ENCODE peak calls at places on chromosomes 7 and 10, in ten cellular contexts. H is Peyer's patch; B is spleen; Q is CD8-positive, alpha-beta T cell; E is PC-3; T is fibroblast of lung; K is uterus; D is suprapubic skin; N is neuronal stem cell; S is upper lobe of right lung. G is an unnamed sample. For H3K36me3 and H3K9me3, the result is how much of the 10 kb centered on the place peaks cover.

GRCh38 chr7:90173127-90173844 is 19.0 kb downstream of the STEAP1 start:
- DNase-seq in Q (no peak), E (no peak), K (no peak), N (no peak), H (no peak), B (no peak), T (peak), D (no peak), S (no peak), G (no peak)

GRCh38 chr10:67839957-67840356 is 2.0 kb upstream of the DNAJC12 start:
- DNase-seq in E (peak), N (no peak), S (no peak), D (no peak), Q (no peak), H (no peak), K (no peak), T (no peak), B (no peak), G (no peak)

GRCh38 chr10:86258940-86259339 is 107.7 kb downstream of the GRID1 start:
- DNase-seq in S (no peak), K (no peak), E (no peak), H (no peak), N (no peak), Q (no peak), D (no peak), B (peak), T (no peak), G (no peak)

GRCh38 chr10:131775444-131775832 is 125.4 kb upstream of the PPP2R2D start:
- DNase-seq in D (peak), T (no peak), K (no peak), N (no peak), S (no peak), Q (no peak), E (no peak), B (no peak), H (no peak), G (no peak)

GRCh38 chr7:150852371-150852905 is at the start of gene AOC1:
- DNase-seq in Q (no peak), K (no peak), S (no peak), D (no peak), N (no peak), H (no peak), B (no peak), T (no peak), E (no peak), G (no peak)

GRCh38 chr10:49700997-49701396 is 21.5 kb downstream of the C10orf53 start:
- DNase-seq in B (no peak), N (no peak), D (no peak), K (no peak), T (no peak), Q (no peak), E (peak), H (no peak), S (no peak), G (no peak)

GRCh38 chr7:24917510-24918239 is 62.3 kb downstream of the OSBPL3 start:
- DNase-seq in K (no peak), Q (no peak), E (no peak), S (no peak), B (no peak), T (peak), H (no peak), N (no peak), D (no peak), G (no peak)

GRCh38 chr10:1048349-1048731 is 579 bp downstream of the IDI1 start:
- DNase-seq in E (peak), H (peak), T (peak), Q (peak), K (peak), D (no peak), S (peak), B (peak), N (no peak), G (peak)

GRCh38 chr10:28280652-28281051 is 22.2 kb downstream of the MPP7 start:
- DNase-seq in E (no peak), N (no peak), S (no peak), T (no peak), B (no peak), H (no peak), Q (no peak), K (no peak), D (no peak), G (no peak)

GRCh38 chr10:109976657-109977056 is 31.1 kb upstream of the ADD3 start:
- DNase-seq in S (no peak), H (no peak), K (no peak), T (no peak), D (no peak), E (no peak), B (no peak), Q (no peak), N (no peak), G (no peak)

GRCh38 chr10:114232777-114233176 is 6.3 kb upstream of the VWA2 start:
- DNase-seq in Q (no peak), D (no peak), E (no peak), B (no peak), S (no peak), T (no peak), H (no peak), K (no peak), N (no peak), G (no peak)

GRCh38 chr10:52213511-52213831 is 100.6 kb upstream of the DKK1 start:
- DNase-seq in T (peak), H (no peak), B (no peak), E (peak), D (no peak), N (peak), Q (no peak), K (no peak), S (no peak), G (no peak)

GRCh38 chr7:156654511-156655231 is 14.1 kb downstream of the RNF32 start:
- DNase-seq in E (no peak), D (no peak), B (no peak), Q (no peak), S (no peak), H (no peak), K (no peak), N (no peak), T (no peak), G (no peak)

GRCh38 chr10:60384708-60385398 is 4.8 kb downstream of the ANK3 start:
- DNase-seq in H (no peak), D (no peak), Q (no peak), N (no peak), K (no peak), E (peak), B (no peak), S (no peak), T (peak), G (no peak)

GRCh38 chr10:102114861-102115618 is 5.1 kb downstream of the LDB1 start:
- DNase-seq in S (peak), T (peak), B (peak), D (peak), E (peak), Q (peak), H (peak), N (peak), K (peak), G (peak)

GRCh38 chr10:97821308-97822038 is 28.2 kb upstream of the GOLGA7B start:
- DNase-seq in E (no peak), N (no peak), K (no peak), H (no peak), S (no peak), T (no peak), B (peak), D (no peak), Q (no peak), G (no peak)

GRCh38 chr10:101595591-101596433 is 7.7 kb downstream of the DPCD start:
- DNase-seq in S (no peak), N (no peak), H (no peak), E (no peak), D (no peak), Q (no peak), T (no peak), K (no peak), B (peak), G (no peak)

GRCh38 chr7:102193806-102194205 is 92.9 kb upstream of the SH2B2 start:
- DNase-seq in D (no peak), E (no peak), S (no peak), Q (no peak), T (peak), K (no peak), H (no peak), N (no peak), B (no peak), G (no peak)

GRCh38 chr7:842436-843031 is 10.3 kb downstream of the SUN1 start:
- DNase-seq in K (peak), B (peak), E (no peak), H (no peak), S (no peak), Q (no peak), D (no peak), T (no peak), N (no peak), G (no peak)

GRCh38 chr10:12597800-12598750 is 248.7 kb downstream of the CAMK1D start:
- DNase-seq in S (no peak), Q (no peak), N (no peak), E (no peak), K (no peak), B (no peak), D (no peak), H (no peak), T (no peak), G (no peak)

GRCh38 chr7:28841766-28842165 is 116.4 kb downstream of the TRIL start:
- DNase-seq in H (no peak), S (no peak), E (no peak), Q (no peak), D (no peak), B (no peak), N (no peak), K (no peak), T (no peak), G (no peak)

GRCh38 chr7:126524967-126525366 is 727.8 kb downstream of the GRM8 start:
- DNase-seq in K (no peak), N (no peak), D (no peak), Q (no peak), T (no peak), E (no peak), H (no peak), B (no peak), S (no peak), G (no peak)

GRCh38 chr10:97883092-97883485 is 33.4 kb downstream of the GOLGA7B start:
- DNase-seq in B (peak), H (no peak), Q (no peak), D (no peak), S (no peak), T (no peak), N (no peak), K (no peak), E (no peak), G (no peak)

GRCh38 chr7:135238112-135238744 is 4.6 kb downstream of the STRA8 start:
- DNase-seq in K (no peak), Q (no peak), D (no peak), T (no peak), N (no peak), E (no peak), H (no peak), B (no peak), S (no peak), G (no peak)

GRCh38 chr7:33185786-33186185 is 56.4 kb downstream of the BBS9 start:
- DNase-seq in T (peak), H (no peak), D (no peak), S (no peak), N (peak), K (no peak), E (peak), B (no peak), Q (no peak), G (no peak)

GRCh38 chr10:133308431-133309110 is at the start of the genes TUBGCP2 and ZNF511:
- DNase-seq in Q (peak), N (peak), K (peak), S (peak), B (peak), T (peak), D (peak), H (peak), E (peak), G (peak)

GRCh38 chr7:45985902-45986301 is 64.8 kb upstream of the IGFBP3 start:
- DNase-seq in N (no peak), H (no peak), B (no peak), E (peak), T (peak), K (no peak), D (peak), S (no peak), Q (no peak), G (no peak)

GRCh38 chr10:6647811-6648526 is 67.9 kb upstream of the PRKCQ start:
- DNase-seq in E (peak), B (peak), N (peak), D (no peak), K (no peak), H (peak), Q (peak), T (peak), S (peak), G (peak)

GRCh38 chr7:380226-380550 is 90.2 kb downstream of the FOXL3 start:
- DNase-seq in D (no peak), E (no peak), N (peak), S (no peak), B (no peak), Q (no peak), K (no peak), T (no peak), H (no peak), G (no peak)

GRCh38 chr10:129049501-129049900 is 417.5 kb upstream of the MGMT start:
- DNase-seq in N (no peak), K (no peak), S (no peak), Q (no peak), D (no peak), H (no peak), T (no peak), E (no peak), B (no peak), G (no peak)

GRCh38 chr10:24912214-24912613 is 40.2 kb downstream of the PRTFDC1 start:
- DNase-seq in B (no peak), K (no peak), E (peak), H (no peak), Q (no peak), N (no peak), T (peak), S (no peak), D (no peak), G (no peak)

GRCh38 chr7:155305251-155305904 is 7.7 kb downstream of the INSIG1 start:
- DNase-seq in H (no peak), S (no peak), D (no peak), B (no peak), K (no peak), N (no peak), T (no peak), E (no peak), Q (no peak), G (no peak)
- H3K36me3 ChIP-seq in H (half or more), S (half or more), D (half or more), B (under half), K (under half), N (half or more), T (under half), E (half or more), Q (under half), G (under half)

GRCh38 chr10:113041324-113041723 is 91.3 kb downstream of the TCF7L2 start:
- DNase-seq in D (no peak), N (no peak), S (no peak), Q (no peak), E (no peak), B (no peak), T (no peak), K (no peak), H (no peak), G (no peak)
- H3K4me3 ChIP-seq in D (no peak), N (no peak), S (no peak), Q (no peak), E (no peak), B (no peak), T (no peak), K (no peak), H (no peak), G (no peak)

GRCh38 chr10:18563003-18563726 is 88.2 kb downstream of the NSUN6 start:
- DNase-seq in H (no peak), E (no peak), K (no peak), D (no peak), Q (no peak), T (no peak), B (no peak), S (no peak), N (no peak), G (no peak)

GRCh38 chr10:18561861-18562551 is 89.4 kb downstream of the NSUN6 start:
- DNase-seq in D (no peak), B (no peak), K (no peak), T (no peak), N (no peak), S (no peak), H (no peak), Q (no peak), E (no peak), G (no peak)

GRCh38 chr10:18566177-18566576 is 85.2 kb downstream of the NSUN6 start:
- DNase-seq in B (no peak), T (no peak), E (no peak), S (no peak), N (no peak), K (no peak), Q (no peak), H (no peak), D (no peak), G (no peak)

GRCh38 chr10:18567343-18567856 is 84.0 kb downstream of the NSUN6 start:
- DNase-seq in B (no peak), H (no peak), K (no peak), S (no peak), D (no peak), Q (no peak), T (no peak), E (no peak), N (no peak), G (no peak)

DNA sequence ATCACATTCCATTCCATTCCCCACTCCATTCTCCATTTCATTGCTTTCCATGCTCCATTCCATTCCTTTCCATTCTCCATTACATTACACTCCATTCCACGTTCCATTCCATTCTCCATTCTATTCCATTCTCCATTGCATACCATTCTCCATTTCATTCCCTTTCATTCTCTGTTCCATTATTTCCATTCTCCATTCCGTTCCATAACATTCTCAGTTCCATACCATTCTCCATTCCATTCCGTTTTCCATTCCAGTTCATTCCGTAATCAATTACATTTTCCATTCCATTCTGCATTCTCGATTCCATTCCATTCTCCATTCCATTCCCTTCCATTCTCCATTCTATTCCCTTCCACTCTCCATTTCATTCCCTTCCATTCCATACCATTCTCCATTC is 86.4 kb downstream of the NSUN6 start:
- DNase-seq in N (no peak), K (no peak), Q (no peak), B (no peak), H (no peak), S (no peak), T (no peak), E (no peak), D (no peak), G (no peak)
- H3K9me3 ChIP-seq in N (under half), K (under half), Q (under half), B (half or more), H (under half), S (under half), T (under half), E (under half), D (under half), G (under half)

GRCh38 chr7:4993471-4993870 is 34.5 kb upstream of the MMD2 start:
- DNase-seq in S (no peak), E (no peak), T (no peak), K (no peak), B (no peak), Q (no peak), N (no peak), H (no peak), D (no peak), G (no peak)
- H3K36me3 ChIP-seq in S (half or more), E (under half), T (under half), K (under half), B (under half), Q (under half), N (under half), H (half or more), D (half or more), G (half or more)

DNA sequence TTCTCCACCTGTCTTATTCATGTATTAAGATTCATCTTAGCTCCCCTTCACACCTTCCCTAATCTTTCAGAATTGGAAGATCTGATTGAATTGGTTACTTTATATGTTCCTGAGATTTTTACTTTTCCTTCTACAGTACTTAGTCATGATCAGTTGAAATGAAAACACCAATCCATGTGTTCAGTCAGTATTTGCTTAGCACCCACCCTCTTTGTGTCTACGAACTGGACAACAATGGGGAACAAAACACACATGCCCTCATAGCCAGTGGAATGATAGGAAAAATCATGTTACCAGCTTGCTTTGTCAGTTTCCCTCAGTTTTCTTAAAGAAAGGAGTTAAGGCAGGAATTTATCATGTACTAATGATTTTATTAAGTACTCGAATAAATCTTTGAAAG is 2.0 kb downstream of the MASTL start:
- DNase-seq in N (no peak), H (no peak), S (no peak), B (no peak), K (no peak), Q (no peak), D (no peak), E (no peak), T (no peak), G (no peak)
- H3K4me3 ChIP-seq in N (no peak), H (no peak), S (no peak), B (peak), K (no peak), Q (no peak), D (no peak), E (peak), T (peak), G (no peak)

DNA sequence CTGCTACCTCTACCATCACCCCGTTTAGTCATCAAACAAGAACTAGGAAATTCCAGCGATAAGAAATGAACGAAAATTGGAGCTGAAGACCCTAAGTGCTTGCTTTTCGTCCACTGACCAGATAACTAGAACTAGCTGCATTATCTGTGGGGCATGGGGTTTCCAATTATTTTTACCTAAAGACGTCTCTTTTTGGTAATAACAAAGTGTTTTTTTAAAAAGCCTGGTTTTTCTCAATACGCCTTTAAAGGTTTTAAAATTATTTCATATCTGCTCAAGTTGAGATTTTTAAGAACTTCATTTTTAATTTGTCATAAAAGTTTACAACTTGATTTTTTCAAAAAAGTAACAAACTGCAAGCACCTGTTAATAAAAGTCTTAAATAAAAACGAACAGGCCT is 104.2 kb downstream of the GALNT11 start:
- DNase-seq in T (no peak), S (no peak), D (no peak), E (no peak), B (no peak), H (no peak), N (no peak), K (no peak), Q (no peak), G (no peak)
- H3K9me3 ChIP-seq in T (under half), S (under half), D (under half), E (under half), B (under half), H (under half), N (under half), K (under half), Q (under half), G (under half)